ENCODE peak calls at places on chromosomes 2 and 18, in four cellular contexts. One of them, this sample, is unnamed.

GRCh38 chr2:68943581-68944568 is 8.8 kb downstream of the GKN2 start:
- DNase-seq in T-helper 1 cell: peak; percentile 29
- DNase-seq in GM13976: peak; percentile 57
- DNase-seq in NCI-H1105 treated with DMSO at 0.1 percent for 48 hours: peak; percentile 65
- DNase-seq in this sample: peak; percentile 55

GRCh38 chr2:143150287-143150686 is 21.1 kb downstream of the ARHGAP15 start:
- DNase-seq in T-helper 1 cell: no peak
- DNase-seq in GM13976: no peak
- DNase-seq in NCI-H1105 treated with DMSO at 0.1 percent for 48 hours: no peak
- DNase-seq in this sample: no peak

GRCh38 chr2:5322414-5322813 is 369.8 kb upstream of the SOX11 start:
- DNase-seq in T-helper 1 cell: no peak
- DNase-seq in GM13976: no peak
- DNase-seq in NCI-H1105 treated with DMSO at 0.1 percent for 48 hours: no peak
- DNase-seq in this sample: no peak

GRCh38 chr2:105812180-105813044 is 67.7 kb downstream of the NCK2 start:
- DNase-seq in T-helper 1 cell: no peak
- DNase-seq in GM13976: peak; percentile 86
- DNase-seq in NCI-H1105 treated with DMSO at 0.1 percent for 48 hours: no peak
- DNase-seq in this sample: peak; percentile 85

GRCh38 chr18:26205318-26205717 is 20.9 kb upstream of the TAF4B start:
- DNase-seq in T-helper 1 cell: no peak
- DNase-seq in GM13976: no peak
- DNase-seq in NCI-H1105 treated with DMSO at 0.1 percent for 48 hours: no peak
- DNase-seq in this sample: no peak

GRCh38 chr2:119240311-119241204 is 16.9 kb downstream of the STEAP3 start:
- DNase-seq in T-helper 1 cell: no peak
- DNase-seq in GM13976: no peak
- DNase-seq in NCI-H1105 treated with DMSO at 0.1 percent for 48 hours: peak; percentile 90
- DNase-seq in this sample: no peak

GRCh38 chr18:29083545-29083944 is 906.6 kb upstream of the CDH2 start:
- DNase-seq in T-helper 1 cell: no peak
- DNase-seq in GM13976: no peak
- DNase-seq in NCI-H1105 treated with DMSO at 0.1 percent for 48 hours: peak; percentile 71
- DNase-seq in this sample: no peak

GRCh38 chr18:64244571-64244970 is 95.7 kb upstream of the LINC00305 start:
- DNase-seq in T-helper 1 cell: no peak
- DNase-seq in GM13976: no peak
- DNase-seq in NCI-H1105 treated with DMSO at 0.1 percent for 48 hours: no peak
- DNase-seq in this sample: no peak

GRCh38 chr2:111967018-111967417 is 68.6 kb downstream of the MERTK start:
- DNase-seq in T-helper 1 cell: no peak
- DNase-seq in GM13976: no peak
- DNase-seq in NCI-H1105 treated with DMSO at 0.1 percent for 48 hours: no peak
- DNase-seq in this sample: no peak

GRCh38 chr2:218387369-218388194 is 5.5 kb downstream of the SLC11A1 start:
- DNase-seq in T-helper 1 cell: no peak
- DNase-seq in GM13976: no peak
- DNase-seq in NCI-H1105 treated with DMSO at 0.1 percent for 48 hours: peak; percentile 75
- DNase-seq in this sample: no peak

GRCh38 chr2:233178994-233179847 is 72.3 kb upstream of the ATG16L1 start:
- DNase-seq in T-helper 1 cell: no peak
- DNase-seq in GM13976: no peak
- DNase-seq in NCI-H1105 treated with DMSO at 0.1 percent for 48 hours: no peak
- DNase-seq in this sample: no peak

GRCh38 chr2:25041928-25042320 is at the start of gene EFR3B:
- DNase-seq in T-helper 1 cell: peak; percentile 88
- DNase-seq in GM13976: peak; percentile 98
- DNase-seq in NCI-H1105 treated with DMSO at 0.1 percent for 48 hours: peak; percentile 88
- DNase-seq in this sample: peak; percentile 99

GRCh38 chr2:73112913-73113633 is at the start of gene RAB11FIP5:
- DNase-seq in T-helper 1 cell: peak; percentile 76
- DNase-seq in GM13976: peak; percentile 83
- DNase-seq in NCI-H1105 treated with DMSO at 0.1 percent for 48 hours: peak; percentile 65
- DNase-seq in this sample: peak; percentile 77

GRCh38 chr18:62716679-62717058 is 1.3 kb downstream of the PHLPP1 start:
- DNase-seq in T-helper 1 cell: peak; percentile 38
- DNase-seq in GM13976: peak; percentile 80
- DNase-seq in NCI-H1105 treated with DMSO at 0.1 percent for 48 hours: peak; percentile 52
- DNase-seq in this sample: peak; percentile 72

GRCh38 chr2:122863516-122863915 is 1108.1 kb downstream of the TSN start:
- DNase-seq in T-helper 1 cell: no peak
- DNase-seq in GM13976: peak; percentile 32
- DNase-seq in NCI-H1105 treated with DMSO at 0.1 percent for 48 hours: no peak
- DNase-seq in this sample: peak; percentile 23

GRCh38 chr2:40160730-40161129 is 291.2 kb downstream of the SLC8A1 start:
- DNase-seq in T-helper 1 cell: no peak
- DNase-seq in GM13976: no peak
- DNase-seq in NCI-H1105 treated with DMSO at 0.1 percent for 48 hours: no peak
- DNase-seq in this sample: no peak